ENCODE peak calls at places on chromosomes 13 and 19, in four cellular contexts. T is H1, R is K562, U is HepG2. D is an unnamed sample.

GRCh38 chr19:35438527-35438926 is 9.5 kb upstream of the FFAR2 start:
- DNase-seq in T (no peak), U (no peak), R (no peak), D (no peak)

GRCh38 chr19:3324405-3324856 is 42.0 kb upstream of the NFIC start:
- DNase-seq in T (no peak), R (peak; percentile 79), U (peak; percentile 52), D (no peak)

GRCh38 chr13:36666482-36667264 is 7.1 kb upstream of the SERTM1 start:
- DNase-seq in T (no peak), R (no peak), U (no peak), D (no peak)

GRCh38 chr13:50780201-50781015 is 63.1 kb downstream of the DLEU7 start:
- DNase-seq in U (no peak), R (no peak), T (no peak), D (no peak)

GRCh38 chr19:28882818-28883217 is 330.1 kb downstream of the UQCRFS1 start:
- DNase-seq in T (no peak), R (no peak), U (no peak), D (no peak)

GRCh38 chr13:37289212-37289935 is 183.9 kb upstream of the CSNK1A1L start:
- DNase-seq in T (no peak), U (no peak), R (no peak), D (no peak)

GRCh38 chr13:66940113-66940512 is 290.0 kb downstream of the PCDH9 start:
- DNase-seq in T (no peak), R (no peak), U (no peak), D (no peak)

GRCh38 chr19:30864460-30865215 is 484.6 kb downstream of the TSHZ3 start:
- DNase-seq in T (no peak), U (no peak), R (no peak), D (no peak)

GRCh38 chr19:48094843-48095203 is 15.8 kb downstream of the PLA2G4C start:
- DNase-seq in U (no peak), R (no peak), T (no peak), D (no peak)

GRCh38 chr19:1000095-1000494 is at the start of gene GRIN3B:
- DNase-seq in T (no peak), R (peak; percentile 87), U (peak; percentile 43), D (no peak)

GRCh38 chr13:53336441-53337160 is 308.0 kb downstream of the OLFM4 start:
- DNase-seq in R (no peak), U (no peak), T (no peak), D (no peak)

GRCh38 chr13:110412132-110412912 is 105.2 kb downstream of the COL4A2 start:
- DNase-seq in U (peak; percentile 49), T (peak; percentile 47), R (peak; percentile 74), D (peak; percentile 40)

GRCh38 chr19:52444506-52444905 is 8.8 kb upstream of the ZNF578 start:
- DNase-seq in U (no peak), T (no peak), R (no peak), D (no peak)

GRCh38 chr13:21039097-21039800 is 22.1 kb downstream of the LATS2 start:
- DNase-seq in U (no peak), R (no peak), T (no peak), D (no peak)

GRCh38 chr13:46622918-46623256 is 69.9 kb downstream of the LRCH1 start:
- DNase-seq in T (no peak), R (no peak), U (no peak), D (no peak)

GRCh38 chr13:45823583-45823982 is 28.0 kb downstream of the SIAH3 start:
- DNase-seq in T (no peak), R (no peak), U (no peak), D (no peak)

GRCh38 chr13:42101821-42102580 is 53.6 kb downstream of the DGKH start:
- DNase-seq in R (no peak), U (no peak), T (no peak), D (no peak)

GRCh38 chr19:24069907-24070657 is 16.9 kb upstream of the ZNF254 start:
- DNase-seq in R (no peak), U (no peak), T (no peak), D (no peak)

GRCh38 chr13:29758591-29759114 is 91.8 kb downstream of the UBL3 start:
- DNase-seq in U (peak; percentile 5), T (no peak), R (peak; percentile 10), D (peak; percentile 74)

GRCh38 chr19:46428278-46429141 is at the start of gene PNMA8C:
- DNase-seq in R (peak; percentile 56), T (no peak), U (no peak), D (no peak)

GRCh38 chr19:44857837-44858236 is 11.7 kb downstream of the NECTIN2 start:
- DNase-seq in T (no peak), U (no peak), R (no peak), D (no peak)

GRCh38 chr19:48630289-48631036 is 6.7 kb downstream of the DBP start:
- DNase-seq in T (no peak), R (no peak), U (no peak), D (no peak)

GRCh38 chr19:18940791-18941627 is at the start of gene HOMER3:
- DNase-seq in R (peak; percentile 95), U (no peak), T (no peak), D (no peak)

GRCh38 chr19:43430142-43430710 is 15.5 kb downstream of the TEX101 start:
- DNase-seq in R (no peak), U (no peak), T (no peak), D (no peak)

GRCh38 chr13:40130871-40131636 is 475.6 kb downstream of the COG6 start:
- DNase-seq in R (no peak), U (peak; percentile 36), T (no peak), D (no peak)

GRCh38 chr13:60572003-60572792 is 175.2 kb downstream of the TDRD3 start:
- DNase-seq in U (peak; percentile 83), R (no peak), T (no peak), D (no peak)

GRCh38 chr19:55486971-55487883 is 1.0 kb upstream of the SSC5D start:
- DNase-seq in U (peak; percentile 23), T (no peak), R (peak; percentile 55), D (no peak)

GRCh38 chr13:73754727-73755292 is 379.4 kb downstream of the KLF12 start:
- DNase-seq in U (peak; percentile 59), R (peak; percentile 12), T (no peak), D (no peak)

GRCh38 chr19:15452111-15453047 is 2.6 kb upstream of the WIZ start:
- DNase-seq in T (peak; percentile 91), R (peak; percentile 99), U (peak; percentile 69), D (no peak)

GRCh38 chr13:99572131-99572530 is 70.9 kb downstream of the TM9SF2 start:
- DNase-seq in U (no peak), R (no peak), T (no peak), D (no peak)

GRCh38 chr19:48354332-48354992 is 9.3 kb downstream of the TMEM143 start:
- DNase-seq in U (peak; percentile 100), R (peak; percentile 44), T (no peak), D (no peak)

GRCh38 chr19:39408392-39409206 is 2.0 kb downstream of the ZFP36 start:
- DNase-seq in R (peak; percentile 14), U (no peak), T (no peak), D (no peak)

GRCh38 chr13:110925023-110925608 is 10.2 kb upstream of the ANKRD10 start:
- DNase-seq in R (no peak), T (no peak), U (no peak), D (no peak)

GRCh38 chr13:113827021-113827420 is 36.9 kb downstream of the GAS6 start:
- DNase-seq in T (no peak), U (no peak), R (no peak), D (no peak)

GRCh38 chr19:54208784-54209057 is 8.1 kb downstream of the RPS9 start:
- DNase-seq in U (no peak), R (no peak), T (no peak), D (no peak)

GRCh38 chr19:39915101-39915847 is 19.2 kb downstream of the FCGBP start:
- DNase-seq in T (no peak), R (no peak), U (no peak), D (no peak)

GRCh38 chr13:114282143-114282685 is 813 bp downstream of the UPF3A start:
- DNase-seq in T (no peak), U (peak; percentile 30), R (peak; percentile 61), D (peak; percentile 23)

GRCh38 chr19:55005684-55006488 is 32.2 kb downstream of the GP6 start:
- DNase-seq in R (peak; percentile 88), T (no peak), U (peak; percentile 12), D (peak; percentile 64)

GRCh38 chr19:17743874-17744273 is 7.4 kb upstream of the FCHO1 start:
- DNase-seq in T (no peak), U (no peak), R (no peak), D (no peak)
- TF ChIP-seq BRCA1 in T (no peak), U (no peak), R (no peak), D (no peak)

DNA sequence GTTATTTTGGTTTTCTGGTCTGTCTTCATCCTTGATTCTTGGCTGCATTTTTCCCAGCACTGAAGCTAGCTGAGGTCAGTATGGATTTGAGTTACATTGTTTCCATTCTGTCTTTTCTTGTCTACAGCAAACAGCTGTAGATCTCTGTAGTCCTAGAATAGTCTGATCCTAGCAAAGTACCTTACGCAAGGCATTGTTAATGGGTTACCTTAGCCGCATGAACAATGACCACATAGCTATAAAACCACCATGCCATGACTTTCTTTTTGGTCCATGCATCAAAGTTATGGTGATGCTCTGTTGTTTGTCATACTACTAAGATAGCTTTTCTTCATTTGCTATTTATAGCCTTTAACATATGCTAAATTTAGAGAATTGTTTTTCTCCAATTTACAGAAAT is 748.8 kb upstream of the SPRY2 start:
- DNase-seq in R (no peak), T (no peak), U (no peak), D (no peak)
- TF ChIP-seq ATF3 in R (no peak), T (no peak), U (no peak), D (no peak)

GRCh38 chr13:90415902-90416301 is 931.6 kb upstream of the MIR17HG start:
- DNase-seq in U (no peak), T (no peak), R (no peak), D (no peak)
- TF ChIP-seq BRCA1 in U (no peak), T (no peak), R (no peak), D (no peak)

GRCh38 chr13:23427342-23428182 is 5.9 kb downstream of the SACS start:
- DNase-seq in U (peak; percentile 5), R (no peak), T (no peak), D (no peak)
- TF ChIP-seq ATF3 in U (no peak), R (no peak), T (no peak), D (no peak)

DNA sequence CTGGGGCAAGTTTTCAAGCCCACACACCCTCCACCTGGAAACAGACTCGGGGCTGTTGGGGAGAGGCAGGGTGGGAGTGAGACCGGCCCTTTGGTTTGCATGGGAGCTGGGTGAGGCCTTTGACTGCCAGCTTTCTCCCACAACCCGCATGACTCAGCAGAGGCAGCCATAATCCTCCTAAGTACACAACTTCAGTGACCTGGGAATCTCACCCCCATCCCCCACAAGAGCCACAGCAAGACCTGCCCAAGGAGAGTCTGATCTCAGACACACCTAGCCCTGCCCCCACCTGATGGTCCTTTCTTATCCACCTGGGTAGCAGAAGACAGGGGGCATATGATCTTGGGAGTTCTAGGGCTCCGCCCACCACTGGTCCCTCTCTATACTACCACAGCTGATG is 1615.4 kb downstream of the EFNB2 start:
- DNase-seq in U (no peak), T (no peak), R (no peak), D (no peak)
- TF ChIP-seq BRCA1 in U (no peak), T (no peak), R (no peak), D (no peak)

D was measured in GM12878.